ENCODE peak calls at places on chromosomes 11 and 22, in five cellular contexts. One of them, this sample, is unnamed. For H3K4me1, the result is how much of the 10 kb centered on the place peaks cover.

GRCh38 chr11:122808494-122808893 is 29.8 kb upstream of the CRTAM start:
- DNase-seq in IMR-90: peak
- DNase-seq in kidney: no peak
- DNase-seq in A549: no peak
- DNase-seq in heart left ventricle: peak
- DNase-seq in this sample: no peak

GRCh38 chr11:77411717-77412441 is 62.0 kb downstream of the PAK1 start:
- DNase-seq in A549: peak
- DNase-seq in heart left ventricle: peak
- DNase-seq in IMR-90: peak
- DNase-seq in kidney: peak
- DNase-seq in this sample: peak

GRCh38 chr11:117814766-117815261 is 9.7 kb downstream of the FXYD2 start:
- DNase-seq in A549: peak
- DNase-seq in IMR-90: no peak
- DNase-seq in heart left ventricle: no peak
- DNase-seq in kidney: peak
- DNase-seq in this sample: peak

GRCh38 chr11:72263363-72263762 is 19.4 kb upstream of the PHOX2A start:
- DNase-seq in A549: peak
- DNase-seq in IMR-90: peak
- DNase-seq in heart left ventricle: no peak
- DNase-seq in kidney: no peak
- DNase-seq in this sample: no peak

GRCh38 chr11:130037058-130037457 is 32.6 kb upstream of the APLP2 start:
- DNase-seq in kidney: no peak
- DNase-seq in A549: peak
- DNase-seq in IMR-90: peak
- DNase-seq in heart left ventricle: no peak
- DNase-seq in this sample: no peak

GRCh38 chr11:17145972-17146371 is 61.8 kb downstream of the PIK3C2A start:
- DNase-seq in A549: no peak
- DNase-seq in IMR-90: peak
- DNase-seq in kidney: no peak
- DNase-seq in heart left ventricle: no peak
- DNase-seq in this sample: no peak

GRCh38 chr22:19098157-19098556 is 24.1 kb downstream of the DGCR2 start:
- DNase-seq in A549: no peak
- DNase-seq in IMR-90: peak
- DNase-seq in kidney: no peak
- DNase-seq in heart left ventricle: no peak
- DNase-seq in this sample: no peak

GRCh38 chr11:126816655-126817054 is 183.9 kb downstream of the KIRREL3 start:
- DNase-seq in kidney: no peak
- DNase-seq in IMR-90: no peak
- DNase-seq in heart left ventricle: no peak
- DNase-seq in A549: no peak
- DNase-seq in this sample: no peak

GRCh38 chr11:96333076-96333744 is 9.8 kb downstream of the MAML2 start:
- DNase-seq in heart left ventricle: no peak
- DNase-seq in kidney: no peak
- DNase-seq in IMR-90: no peak
- DNase-seq in A549: no peak
- DNase-seq in this sample: no peak

GRCh38 chr11:77503006-77503405 is 29.1 kb upstream of the PAK1 start:
- DNase-seq in IMR-90: peak
- DNase-seq in A549: no peak
- DNase-seq in heart left ventricle: no peak
- DNase-seq in kidney: no peak
- DNase-seq in this sample: no peak

GRCh38 chr11:22832315-22833041 is 2.9 kb upstream of the SVIP start:
- DNase-seq in heart left ventricle: no peak
- DNase-seq in A549: peak
- DNase-seq in IMR-90: no peak
- DNase-seq in kidney: no peak
- DNase-seq in this sample: no peak

GRCh38 chr11:37957717-37958116 is 1359.7 kb upstream of the RAG2 start:
- DNase-seq in IMR-90: no peak
- DNase-seq in kidney: no peak
- DNase-seq in A549: no peak
- DNase-seq in heart left ventricle: no peak
- DNase-seq in this sample: no peak

GRCh38 chr11:287821-288327 is 1.1 kb upstream of the PGGHG start:
- DNase-seq in IMR-90: no peak
- DNase-seq in kidney: peak
- DNase-seq in heart left ventricle: peak
- DNase-seq in A549: no peak
- DNase-seq in this sample: no peak

GRCh38 chr11:77057938-77058474 is 8.8 kb upstream of the CAPN5 start:
- DNase-seq in kidney: no peak
- DNase-seq in IMR-90: no peak
- DNase-seq in heart left ventricle: no peak
- DNase-seq in A549: no peak
- DNase-seq in this sample: no peak

GRCh38 chr11:2631161-2631560 is 68.6 kb downstream of the KCNQ1OT1 start:
- DNase-seq in heart left ventricle: no peak
- DNase-seq in kidney: no peak
- DNase-seq in A549: no peak
- DNase-seq in IMR-90: no peak
- DNase-seq in this sample: no peak

GRCh38 chr11:5625281-5625680 is 480 bp downstream of the TRIM34 start:
- DNase-seq in kidney: no peak
- DNase-seq in A549: no peak
- DNase-seq in IMR-90: no peak
- DNase-seq in heart left ventricle: no peak
- DNase-seq in this sample: no peak

GRCh38 chr11:1877211-1878133 is 14.2 kb downstream of the PRR33 start:
- DNase-seq in kidney: peak
- DNase-seq in heart left ventricle: peak
- DNase-seq in A549: no peak
- DNase-seq in IMR-90: no peak
- DNase-seq in this sample: no peak

GRCh38 chr11:72174299-72175070 is 17.5 kb upstream of the FOLR1 start:
- DNase-seq in IMR-90: no peak
- DNase-seq in A549: no peak
- DNase-seq in heart left ventricle: no peak
- DNase-seq in kidney: no peak
- DNase-seq in this sample: no peak

GRCh38 chr22:48209473-48210271 is 1447.2 kb downstream of the TBC1D22A start:
- DNase-seq in heart left ventricle: no peak
- DNase-seq in kidney: no peak
- DNase-seq in A549: no peak
- DNase-seq in IMR-90: no peak
- DNase-seq in this sample: no peak

GRCh38 chr11:5242933-5243844 is 6.5 kb downstream of the HBG1 start:
- DNase-seq in heart left ventricle: no peak
- DNase-seq in kidney: no peak
- DNase-seq in A549: no peak
- DNase-seq in IMR-90: peak
- DNase-seq in this sample: no peak

GRCh38 chr11:57776577-57776976 is 15.0 kb downstream of the CTNND1 start:
- DNase-seq in IMR-90: no peak
- DNase-seq in kidney: no peak
- DNase-seq in A549: no peak
- DNase-seq in heart left ventricle: no peak
- DNase-seq in this sample: no peak

GRCh38 chr11:57773026-57773598 is 11.5 kb downstream of the CTNND1 start:
- DNase-seq in IMR-90: no peak
- DNase-seq in heart left ventricle: no peak
- DNase-seq in kidney: no peak
- DNase-seq in A549: no peak
- DNase-seq in this sample: no peak

GRCh38 chr11:57776101-57776511 is 14.5 kb downstream of the CTNND1 start:
- DNase-seq in A549: no peak
- DNase-seq in IMR-90: peak
- DNase-seq in heart left ventricle: peak
- DNase-seq in kidney: no peak
- DNase-seq in this sample: no peak

GRCh38 chr11:57777969-57778317 is 16.3 kb downstream of the CTNND1 start:
- DNase-seq in kidney: no peak
- DNase-seq in heart left ventricle: peak
- DNase-seq in IMR-90: no peak
- DNase-seq in A549: peak
- DNase-seq in this sample: no peak

DNA sequence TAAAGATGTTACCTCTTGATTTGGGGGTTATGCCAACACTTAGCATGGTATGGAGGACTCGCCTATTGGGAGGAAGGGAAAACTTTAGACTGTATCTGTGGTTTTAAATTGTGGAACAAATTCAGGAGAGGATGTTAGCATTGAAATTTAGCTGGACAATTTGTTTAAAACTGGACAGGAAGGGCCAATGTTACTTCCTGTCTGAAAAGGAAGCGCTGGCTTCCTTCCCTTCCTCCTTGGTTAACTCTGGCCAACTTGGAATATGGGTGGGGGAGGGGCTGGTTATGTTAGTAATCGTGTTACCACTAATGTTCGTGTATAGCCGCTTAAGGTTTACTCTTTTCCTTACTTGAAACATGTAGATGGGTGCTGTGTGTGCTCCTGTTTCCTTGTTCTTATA is 13.9 kb downstream of the CTNND1 start:
- DNase-seq in heart left ventricle: peak
- DNase-seq in A549: no peak
- DNase-seq in kidney: no peak
- DNase-seq in IMR-90: no peak
- DNase-seq in this sample: no peak
- H3K4me1 ChIP-seq in heart left ventricle: half or more
- H3K4me1 ChIP-seq in A549: half or more
- H3K4me1 ChIP-seq in kidney: half or more
- H3K4me1 ChIP-seq in IMR-90: under half
- H3K4me1 ChIP-seq in this sample: under half

GRCh38 chr11:32333335-32333991 is 101.9 kb downstream of the WT1 start:
- DNase-seq in kidney: peak
- DNase-seq in A549: peak
- DNase-seq in IMR-90: peak
- DNase-seq in heart left ventricle: peak
- DNase-seq in this sample: peak
- TF ChIP-seq CTCF in kidney: peak
- TF ChIP-seq CTCF in A549: peak
- TF ChIP-seq CTCF in IMR-90: no peak
- TF ChIP-seq CTCF in heart left ventricle: no peak
- TF ChIP-seq CTCF in this sample: peak

GRCh38 chr22:46145896-46146295 is 4.4 kb upstream of the PPARA start:
- DNase-seq in IMR-90: no peak
- DNase-seq in heart left ventricle: no peak
- DNase-seq in A549: no peak
- DNase-seq in kidney: peak
- DNase-seq in this sample: no peak
- H3K27ac ChIP-seq in IMR-90: no peak
- H3K27ac ChIP-seq in heart left ventricle: no peak
- H3K27ac ChIP-seq in A549: no peak
- H3K27ac ChIP-seq in kidney: no peak
- H3K27ac ChIP-seq in this sample: no peak

DNA sequence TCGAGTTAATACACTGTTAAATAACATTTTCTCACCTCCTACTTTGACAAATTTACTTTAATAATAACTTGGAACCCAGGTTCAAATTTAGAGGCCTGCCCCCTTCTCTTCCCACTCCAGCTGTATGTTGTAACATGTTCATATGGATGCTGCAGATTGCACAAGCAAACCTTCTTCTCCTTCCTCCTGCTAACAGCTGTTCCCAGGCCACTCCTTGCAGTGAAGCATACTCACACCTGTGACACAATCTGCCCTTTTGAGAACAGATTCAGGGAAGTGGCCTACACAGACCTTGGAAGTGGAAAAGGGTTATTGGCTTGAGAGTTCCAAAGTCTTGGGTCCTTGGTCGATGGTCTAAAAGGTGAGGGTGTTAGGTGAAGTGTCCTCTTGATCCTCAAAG is 131.9 kb downstream of the TEAD1 start:
- DNase-seq in A549: peak
- DNase-seq in kidney: no peak
- DNase-seq in IMR-90: peak
- DNase-seq in heart left ventricle: no peak
- DNase-seq in this sample: no peak
- H3K4me1 ChIP-seq in A549: half or more
- H3K4me1 ChIP-seq in kidney: under half
- H3K4me1 ChIP-seq in IMR-90: under half
- H3K4me1 ChIP-seq in heart left ventricle: under half
- H3K4me1 ChIP-seq in this sample: under half

GRCh38 chr11:57340228-57340627 is 2.1 kb downstream of the P2RX3 start:
- DNase-seq in IMR-90: no peak
- DNase-seq in kidney: no peak
- DNase-seq in A549: no peak
- DNase-seq in heart left ventricle: no peak
- DNase-seq in this sample: no peak
- TF ChIP-seq CTCF in IMR-90: no peak
- TF ChIP-seq CTCF in kidney: no peak
- TF ChIP-seq CTCF in A549: no peak
- TF ChIP-seq CTCF in heart left ventricle: no peak
- TF ChIP-seq CTCF in this sample: peak

GRCh38 chr11:68480855-68481510 is 20.4 kb downstream of the PPP6R3 start:
- DNase-seq in IMR-90: no peak
- DNase-seq in heart left ventricle: no peak
- DNase-seq in kidney: no peak
- DNase-seq in A549: no peak
- DNase-seq in this sample: no peak
- H3K27ac ChIP-seq in IMR-90: no peak
- H3K27ac ChIP-seq in heart left ventricle: peak
- H3K27ac ChIP-seq in kidney: no peak
- H3K27ac ChIP-seq in A549: no peak
- H3K27ac ChIP-seq in this sample: peak

DNA sequence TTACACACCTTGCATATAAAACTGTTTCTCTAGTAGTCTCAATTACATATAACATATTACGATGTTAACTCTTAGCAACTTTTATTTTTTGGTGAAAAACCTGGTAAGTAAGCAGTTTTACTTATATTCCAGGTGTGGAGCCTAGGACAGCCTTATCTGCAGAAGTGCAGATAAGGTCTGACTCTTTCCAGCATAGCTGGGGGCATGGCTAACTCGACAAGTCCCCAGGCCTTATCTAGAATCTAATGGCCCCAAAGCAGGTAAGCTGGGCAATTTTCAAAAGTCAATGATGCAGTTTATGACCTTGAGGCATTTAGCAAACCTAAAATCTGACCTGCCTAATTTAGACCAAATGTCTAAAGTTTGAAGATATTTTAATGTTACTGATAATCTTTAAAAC is 4.2 kb upstream of the C1QTNF6 start:
- DNase-seq in heart left ventricle: no peak
- DNase-seq in A549: no peak
- DNase-seq in kidney: no peak
- DNase-seq in IMR-90: no peak
- DNase-seq in this sample: no peak
- H3K4me1 ChIP-seq in heart left ventricle: half or more
- H3K4me1 ChIP-seq in A549: half or more
- H3K4me1 ChIP-seq in kidney: under half
- H3K4me1 ChIP-seq in IMR-90: under half
- H3K4me1 ChIP-seq in this sample: under half

GRCh38 chr11:48184452-48184851 is 32.2 kb upstream of the OR4B1 start:
- DNase-seq in kidney: no peak
- DNase-seq in A549: no peak
- DNase-seq in heart left ventricle: no peak
- DNase-seq in IMR-90: no peak
- DNase-seq in this sample: no peak
- TF ChIP-seq CTCF in kidney: no peak
- TF ChIP-seq CTCF in A549: no peak
- TF ChIP-seq CTCF in heart left ventricle: no peak
- TF ChIP-seq CTCF in IMR-90: no peak
- TF ChIP-seq CTCF in this sample: no peak

This sample was measured in right atrium auricular region.